ENCODE peak calls at places on chromosomes 3 and 15, in ten cellular contexts. B, M, D, J, V, Q, Y, R, U and S are unnamed samples.

GRCh38 chr3:50339485-50340196 is 995 bp downstream of the RASSF1 start:
- DNase-seq in Q (no peak), U (peak; percentile 47), Y (no peak), R (no peak), B (peak; percentile 65), J (no peak), V (peak; percentile 70), M (peak; percentile 52), D (no peak), S (no peak)

GRCh38 chr3:149245738-149246451 is 24.3 kb upstream of the CP start:
- DNase-seq in J (no peak), Q (no peak), R (no peak), B (peak; percentile 61), M (peak; percentile 79), U (peak; percentile 54), V (peak; percentile 70), D (no peak), Y (no peak), S (no peak)

GRCh38 chr15:80207887-80208286 is 44.1 kb downstream of the CTXND1 start:
- DNase-seq in D (no peak), Y (no peak), B (peak; percentile 4), U (peak; percentile 56), M (peak; percentile 14), Q (no peak), R (no peak), J (no peak), V (peak; percentile 13), S (no peak)

GRCh38 chr3:160618363-160618762 is 53.0 kb upstream of the KPNA4 start:
- DNase-seq in D (no peak), B (no peak), M (no peak), Y (peak; percentile 8), V (no peak), U (no peak), R (no peak), J (no peak), Q (no peak), S (peak; percentile 78)

GRCh38 chr15:92365079-92365478 is 28.6 kb upstream of the ST8SIA2 start:
- DNase-seq in B (no peak), M (no peak), J (no peak), Q (no peak), U (peak; percentile 24), R (no peak), Y (no peak), D (no peak), V (no peak), S (no peak)

GRCh38 chr3:152352559-152352958 is 83.8 kb downstream of the MBNL1 start:
- DNase-seq in J (no peak), U (no peak), D (no peak), Y (no peak), V (peak; percentile 31), R (no peak), M (no peak), Q (no peak), B (no peak), S (no peak)

GRCh38 chr3:183492849-183493179 is 62.7 kb downstream of the KLHL6 start:
- DNase-seq in B (no peak), D (no peak), M (no peak), V (no peak), U (no peak), R (no peak), Q (no peak), Y (no peak), J (no peak), S (no peak)

GRCh38 chr3:49120096-49120437 is 556 bp downstream of the USP19 start:
- DNase-seq in M (no peak), V (no peak), J (no peak), U (no peak), Q (no peak), R (no peak), B (no peak), Y (no peak), D (no peak), S (no peak)

GRCh38 chr3:183506674-183507290 is 48.7 kb downstream of the KLHL6 start:
- DNase-seq in B (no peak), D (no peak), J (no peak), Y (no peak), U (no peak), R (no peak), V (no peak), Q (no peak), M (no peak), S (no peak)

GRCh38 chr15:57018151-57018550 is 99.7 kb downstream of the TCF12 start:
- DNase-seq in U (no peak), V (peak; percentile 28), Y (no peak), D (no peak), M (no peak), Q (no peak), R (no peak), J (no peak), B (no peak), S (no peak)
- H3K4me3 ChIP-seq in U (no peak overlapping the region), V (no peak overlapping the region), Y (no peak overlapping the region), D (no peak overlapping the region), M (no peak overlapping the region), Q (no peak overlapping the region), R (no peak overlapping the region), J (no peak overlapping the region), B (no peak overlapping the region), S (no peak overlapping the region)

GRCh38 chr15:96409231-96410138 is 79.0 kb downstream of the NR2F2 start:
- DNase-seq in J (no peak), M (no peak), B (no peak), V (no peak), U (no peak), R (no peak), Q (peak; percentile 33), Y (no peak), D (no peak), S (no peak)
- H3K4me3 ChIP-seq in J (peak overlapping the region; percentile 60), M (peak overlapping the region; percentile 15), B (no peak overlapping the region), V (no peak overlapping the region), U (peak overlapping the region; percentile 43), R (no peak overlapping the region), Q (no peak overlapping the region), Y (no peak overlapping the region), D (peak overlapping the region; percentile 59), S (no peak overlapping the region)

GRCh38 chr15:63045438-63046278 is 3.1 kb downstream of the TPM1 start:
- DNase-seq in V (peak; percentile 62), R (no peak), Q (no peak), U (peak; percentile 62), D (no peak), J (no peak), B (peak; percentile 51), M (no peak), Y (no peak), S (no peak)
- H3K4me3 ChIP-seq in V (peak overlapping the region; percentile 99), R (no peak overlapping the region), Q (peak overlapping the region; percentile 64), U (peak overlapping the region; percentile 88), D (peak overlapping the region; percentile 83), J (peak overlapping the region; percentile 75), B (peak overlapping the region; percentile 98), M (peak overlapping the region; percentile 75), Y (no peak overlapping the region), S (no peak overlapping the region)

DNA sequence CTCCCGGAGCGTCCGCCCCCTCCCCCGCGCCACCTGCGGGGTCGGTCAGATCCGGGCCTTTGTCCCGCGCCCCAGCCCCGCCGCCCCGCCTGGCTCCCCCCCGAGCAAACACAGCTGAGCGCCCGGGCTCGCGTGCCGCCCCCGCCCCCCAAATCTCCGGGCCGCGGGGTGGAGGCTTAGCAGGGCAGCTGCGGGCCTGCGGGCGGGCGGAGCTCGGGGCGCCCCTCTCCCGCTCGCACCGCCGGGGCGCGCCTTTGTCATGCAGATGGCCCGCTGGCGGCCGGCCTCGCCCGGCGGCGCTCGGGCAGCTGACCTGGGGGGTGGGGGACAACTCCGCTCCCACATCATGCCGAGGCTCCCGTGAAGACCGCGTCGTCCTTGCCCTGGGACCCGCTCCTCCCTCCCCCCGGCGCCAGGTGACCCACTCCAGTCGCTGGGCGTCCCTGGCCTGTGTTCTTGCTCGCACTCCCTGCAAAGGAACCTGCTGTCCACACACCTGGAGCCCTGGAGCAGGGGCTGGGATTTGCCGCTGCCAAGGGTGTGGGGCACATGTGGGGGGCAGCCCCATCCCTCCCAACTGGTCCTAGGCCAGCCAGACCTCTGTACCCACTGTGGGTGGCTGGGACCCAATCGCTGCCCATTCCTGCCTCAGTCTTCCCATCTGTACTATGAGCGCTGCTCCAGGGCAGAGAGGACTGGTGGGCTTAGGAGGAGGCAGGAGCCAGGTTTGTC is 33.6 kb downstream of the DNAJB8 start:
- DNase-seq in B (no peak), R (no peak), Q (peak; percentile 49), M (no peak), U (no peak), Y (no peak), J (peak; percentile 47), D (no peak), V (no peak), S (peak; percentile 15)
- H3K4me3 ChIP-seq in B (no peak overlapping the region), R (no peak overlapping the region), Q (no peak overlapping the region), M (peak overlapping the region; percentile 24), U (no peak overlapping the region), Y (peak overlapping the region; percentile 12), J (peak overlapping the region; percentile 56), D (peak overlapping the region; percentile 62), V (no peak overlapping the region), S (peak overlapping the region; percentile 13)